ENCODE peak calls at places on chromosomes 1 and 21, in nine cellular contexts. Z is lung, Q is uterus, E is PC-3, W is A673, I is ovary, P is transverse colon, S is cardiac muscle cell, U is thyroid gland. F is an unnamed sample.

GRCh38 chr1:39866767-39867166 is 16.5 kb downstream of the TRIT1 start:
- DNase-seq in Q (no peak), E (peak; percentile 50), W (no peak), U (no peak), I (no peak), P (no peak), Z (no peak), S (no peak), F (no peak)

GRCh38 chr1:169163059-169163458 is 56.6 kb downstream of the ATP1B1 start:
- DNase-seq in Z (no peak), U (no peak), W (no peak), I (no peak), Q (no peak), P (no peak), S (no peak), E (peak; percentile 92), F (no peak)

GRCh38 chr1:211420389-211420788 is 71.6 kb downstream of the RD3 start:
- DNase-seq in W (peak; percentile 36), Q (no peak), I (no peak), U (no peak), P (no peak), E (peak; percentile 21), S (no peak), Z (no peak), F (no peak)

GRCh38 chr21:42639646-42640152 is 13.7 kb upstream of the PDE9A start:
- DNase-seq in E (no peak), Q (no peak), Z (no peak), U (no peak), I (no peak), W (no peak), S (no peak), P (no peak), F (no peak)

GRCh38 chr1:243312962-243313634 is 57.3 kb downstream of the SDCCAG8 start:
- DNase-seq in Q (no peak), U (peak; percentile 79), P (no peak), Z (no peak), I (no peak), W (no peak), S (no peak), E (no peak), F (no peak)

GRCh38 chr1:11704226-11704619 is 12.7 kb downstream of the DRAXIN start:
- DNase-seq in E (no peak), I (no peak), S (no peak), Z (no peak), U (peak; percentile 69), P (no peak), Q (no peak), W (no peak), F (no peak)

GRCh38 chr1:97297611-97298010 is 576.0 kb downstream of the PTBP2 start:
- DNase-seq in S (no peak), U (no peak), I (no peak), P (no peak), E (no peak), Z (no peak), W (no peak), Q (no peak), F (no peak)

GRCh38 chr1:89635825-89636815 is 3.2 kb downstream of the LRRC8C start:
- DNase-seq in I (no peak), E (peak; percentile 82), W (peak; percentile 39), U (no peak), P (no peak), Z (no peak), Q (no peak), S (no peak), F (no peak)

GRCh38 chr1:45299296-45299695 is 27.4 kb upstream of the HPDL start:
- DNase-seq in U (no peak), S (no peak), P (no peak), I (no peak), Z (no peak), E (no peak), Q (no peak), W (no peak), F (no peak)

GRCh38 chr1:56821462-56821797 is 2.2 kb upstream of the FYB2 start:
- DNase-seq in I (no peak), P (no peak), S (no peak), Z (no peak), W (no peak), Q (no peak), U (no peak), E (peak; percentile 26), F (no peak)

GRCh38 chr1:7127322-7128050 is 342.2 kb downstream of the CAMTA1 start:
- DNase-seq in I (no peak), S (peak; percentile 14), E (no peak), W (no peak), Z (no peak), P (no peak), U (no peak), Q (no peak), F (no peak)

GRCh38 chr1:53371121-53371666 is 43.3 kb upstream of the LRP8 start:
- DNase-seq in W (no peak), P (no peak), E (no peak), S (no peak), Q (no peak), I (peak; percentile 9), U (no peak), Z (no peak), F (no peak)

GRCh38 chr1:50333595-50333974 is 89.7 kb downstream of the DMRTA2 start:
- DNase-seq in W (peak; percentile 75), S (peak; percentile 78), E (peak; percentile 30), Z (peak; percentile 34), Q (peak; percentile 24), U (peak; percentile 54), I (peak; percentile 60), P (peak; percentile 70), F (no peak)
- H3K27me3 ChIP-seq in W (no peaks in the 10 kb centered on the region), S (peaks cover 52% of the 10 kb centered on the region), E (no peaks in the 10 kb centered on the region), Z (no peaks in the 10 kb centered on the region), Q (peaks cover 13% of the 10 kb centered on the region), U (no peaks in the 10 kb centered on the region), I (no peaks in the 10 kb centered on the region), P (peaks cover 42% of the 10 kb centered on the region), F (no peaks in the 10 kb centered on the region)

GRCh38 chr21:23936224-23936623 is 1671.1 kb downstream of the MRPL39 start:
- DNase-seq in P (no peak), U (no peak), E (peak; percentile 53), S (peak; percentile 27), Z (no peak), Q (no peak), I (no peak), W (peak; percentile 11), F (no peak)
- TF ChIP-seq CTCF in P (no peak), U (no peak), E (peak; percentile 75), S (no peak), Z (no peak), Q (no peak), I (no peak), W (peak; percentile 47), F (no peak)

GRCh38 chr1:22922640-22923039 is 50.0 kb downstream of the LACTBL1 start:
- DNase-seq in W (no peak), S (no peak), E (no peak), P (no peak), U (no peak), Q (no peak), Z (no peak), I (no peak), F (no peak)

GRCh38 chr1:22921452-22922126 is 51.1 kb downstream of the LACTBL1 start:
- DNase-seq in U (no peak), P (no peak), Q (no peak), S (peak; percentile 66), Z (no peak), E (no peak), I (no peak), W (no peak), F (no peak)

GRCh38 chr1:22920734-22921451 is 51.8 kb downstream of the LACTBL1 start:
- DNase-seq in I (no peak), Z (no peak), S (peak; percentile 34), P (no peak), W (no peak), U (no peak), Q (no peak), E (no peak), F (no peak)

GRCh38 chr1:22920026-22920733 is 52.5 kb downstream of the LACTBL1 start:
- DNase-seq in E (no peak), P (no peak), Z (no peak), S (peak; percentile 64), W (no peak), I (no peak), Q (no peak), U (no peak), F (no peak)

DNA sequence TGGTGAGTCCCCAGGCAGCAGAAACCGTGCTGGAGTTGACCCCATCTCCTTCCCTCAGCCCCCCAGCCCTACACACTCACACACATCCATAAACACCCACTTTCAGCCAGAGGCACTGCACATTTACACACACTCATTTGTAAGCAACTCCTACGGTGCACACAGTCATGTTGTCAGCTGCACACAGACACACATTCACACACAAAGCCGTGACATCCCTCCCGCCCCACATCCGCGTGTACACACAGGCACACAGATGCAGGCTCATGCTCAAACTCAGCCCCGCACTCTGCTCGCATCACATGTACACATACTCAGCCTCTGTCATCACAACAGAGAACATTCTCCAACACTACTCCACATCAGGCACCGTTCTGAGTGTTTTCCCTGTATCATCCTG is 47.6 kb downstream of the LACTBL1 start:
- DNase-seq in E (no peak), W (no peak), U (no peak), S (no peak), Q (no peak), Z (no peak), P (no peak), I (no peak), F (no peak)
- H3K4me1 ChIP-seq in E (no peaks in the 10 kb centered on the region), W (no peaks in the 10 kb centered on the region), U (no peaks in the 10 kb centered on the region), S (peaks cover 23% of the 10 kb centered on the region), Q (no peaks in the 10 kb centered on the region), Z (peaks cover 2% of the 10 kb centered on the region), P (no peaks in the 10 kb centered on the region), I (peaks cover 2% of the 10 kb centered on the region), F (no peaks in the 10 kb centered on the region)

DNA sequence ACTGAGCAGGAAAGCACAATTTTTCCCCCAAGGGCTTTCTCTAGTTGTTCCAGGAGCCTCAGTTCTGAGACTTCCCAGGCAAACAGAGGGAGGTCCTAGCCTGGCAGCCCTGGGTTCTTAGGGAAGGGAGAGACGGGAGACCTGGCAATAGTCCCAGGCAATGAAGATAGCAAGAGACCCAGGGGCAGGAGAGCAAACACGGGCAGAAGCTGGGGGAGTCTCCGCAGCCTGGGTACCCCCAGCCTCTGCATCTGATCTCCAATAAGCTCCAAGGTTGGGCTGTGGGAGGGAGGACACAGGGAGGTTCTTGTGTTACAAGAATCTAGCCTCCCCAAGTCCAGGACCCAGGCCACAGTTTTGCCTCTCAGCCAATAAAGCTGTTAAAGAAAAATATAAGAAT is 2.4 kb downstream of the BLACAT1 start:
- DNase-seq in Z (no peak), S (no peak), W (no peak), Q (no peak), I (no peak), P (no peak), U (no peak), E (no peak), F (no peak)
- H3K27me3 ChIP-seq in Z (no peaks in the 10 kb centered on the region), S (peaks cover 54% of the 10 kb centered on the region), W (peaks cover 43% of the 10 kb centered on the region), Q (peaks cover 32% of the 10 kb centered on the region), I (peaks cover 5% of the 10 kb centered on the region), P (peaks cover 88% of the 10 kb centered on the region), U (peaks cover 12% of the 10 kb centered on the region), E (peaks cover 58% of the 10 kb centered on the region), F (peaks cover 43% of the 10 kb centered on the region)

GRCh38 chr1:148383966-148384365 is 99.1 kb downstream of the PPIAL4G start:
- DNase-seq in U (no peak), P (no peak), Z (no peak), Q (no peak), W (no peak), S (no peak), E (no peak), I (no peak), F (no peak)
- TF ChIP-seq CTCF in U (no peak), P (no peak), Z (no peak), Q (no peak), W (no peak), S (no peak), E (no peak), I (no peak), F (no peak)

F was measured in prostate gland.